ENCODE peak calls at places on chromosomes 7 and 10, in nine cellular contexts. C is CD4-positive, alpha-beta T cell; A is HFF-Myc; F is H9; X is heart right ventricle; K is suprapubic skin; S is B cell; B is tibial nerve; R is lower lobe of right lung. N is an unnamed sample.

GRCh38 chr10:97463363-97464132 is 17.6 kb downstream of the ZDHHC16 start:
- DNase-seq in C (peak), A (peak), F (peak), X (peak), K (no peak), S (peak), B (no peak), R (no peak), N (peak)

GRCh38 chr10:63671317-63671937 is 150.2 kb downstream of the REEP3 start:
- DNase-seq in C (no peak), A (peak), F (no peak), X (peak), K (no peak), S (no peak), B (no peak), R (no peak), N (peak)

GRCh38 chr10:112039823-112040222 is 143.7 kb downstream of the GPAM start:
- DNase-seq in C (no peak), A (no peak), F (no peak), X (no peak), K (no peak), S (no peak), B (no peak), R (no peak), N (no peak)

GRCh38 chr7:116591202-116592040 is 66.6 kb downstream of the CAV1 start:
- DNase-seq in C (no peak), A (no peak), F (no peak), X (no peak), K (no peak), S (peak), B (no peak), R (no peak), N (no peak)

GRCh38 chr7:1725199-1725701 is 55.2 kb downstream of the ELFN1 start:
- DNase-seq in C (no peak), A (peak), F (peak), X (peak), K (no peak), S (no peak), B (no peak), R (no peak), N (no peak)

GRCh38 chr7:122515404-122515803 is 183.5 kb downstream of the RNF133 start:
- DNase-seq in C (no peak), A (no peak), F (no peak), X (no peak), K (no peak), S (no peak), B (no peak), R (no peak), N (no peak)

GRCh38 chr7:51046103-51046466 is 263.4 kb upstream of the GRB10 start:
- DNase-seq in C (no peak), A (no peak), F (no peak), X (no peak), K (no peak), S (no peak), B (no peak), R (no peak), N (no peak)

GRCh38 chr7:10239643-10240345 is 733.9 kb upstream of the PHF14 start:
- DNase-seq in C (no peak), A (no peak), F (no peak), X (peak), K (no peak), S (no peak), B (no peak), R (no peak), N (no peak)

GRCh38 chr10:86400705-86401587 is 34.4 kb upstream of the GRID1 start:
- DNase-seq in C (peak), A (no peak), F (no peak), X (no peak), K (no peak), S (peak), B (no peak), R (peak), N (no peak)

GRCh38 chr7:12584940-12585339 is 14.4 kb downstream of the SCIN start:
- DNase-seq in C (no peak), A (no peak), F (no peak), X (peak), K (no peak), S (peak), B (no peak), R (no peak), N (no peak)

GRCh38 chr10:3848768-3849643 is 64.0 kb upstream of the KLF6 start:
- DNase-seq in C (no peak), A (no peak), F (no peak), X (no peak), K (no peak), S (no peak), B (no peak), R (no peak), N (no peak)

GRCh38 chr7:157405914-157406810 is 69.4 kb downstream of the DNAJB6 start:
- DNase-seq in C (no peak), A (no peak), F (no peak), X (peak), K (no peak), S (no peak), B (no peak), R (no peak), N (no peak)
- TF ChIP-seq CTCF in C (no peak), A (peak), F (peak), X (peak), K (no peak), S (no peak), B (no peak), R (no peak), N (no peak)

DNA sequence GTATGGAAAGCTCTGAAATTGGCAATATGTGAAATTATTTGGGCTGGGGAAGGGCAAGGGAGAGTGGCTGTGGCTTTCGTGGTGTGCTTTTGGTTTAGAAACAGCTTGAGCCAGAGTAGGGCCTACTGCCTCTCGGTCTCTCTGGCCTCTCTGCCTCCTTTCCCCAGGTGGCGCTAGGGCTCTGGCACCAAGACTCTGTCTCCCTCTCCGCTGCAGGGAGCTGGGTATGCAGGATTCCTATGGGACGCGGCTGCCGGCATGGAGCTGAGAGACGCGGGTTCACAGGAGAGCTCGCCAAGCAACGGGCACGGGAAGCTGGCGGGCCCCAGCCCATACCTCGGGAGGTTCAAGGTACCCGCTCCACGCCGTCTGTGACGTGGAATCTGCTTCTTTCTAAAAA is 105.2 kb upstream of the ANLN start:
- DNase-seq in C (no peak), A (no peak), F (peak), X (no peak), K (peak), S (no peak), B (no peak), R (no peak), N (no peak)
- TF ChIP-seq CTCF in C (no peak), A (no peak), F (peak), X (no peak), K (no peak), S (no peak), B (no peak), R (no peak), N (no peak)

GRCh38 chr10:59536576-59537014 is 173.1 kb downstream of the SLC16A9 start:
- DNase-seq in C (no peak), A (peak), F (no peak), X (peak), K (no peak), S (no peak), B (no peak), R (peak), N (no peak)
- TF ChIP-seq CTCF in C (no peak), A (no peak), F (no peak), X (no peak), K (no peak), S (no peak), B (no peak), R (peak), N (no peak)

GRCh38 chr7:151483700-151483960 is 36.1 kb downstream of the RHEB start:
- DNase-seq in C (no peak), A (no peak), F (no peak), X (no peak), K (no peak), S (no peak), B (no peak), R (no peak), N (no peak)
- TF ChIP-seq CTCF in C (no peak), A (no peak), F (no peak), X (no peak), K (no peak), S (no peak), B (no peak), R (no peak), N (no peak)

DNA sequence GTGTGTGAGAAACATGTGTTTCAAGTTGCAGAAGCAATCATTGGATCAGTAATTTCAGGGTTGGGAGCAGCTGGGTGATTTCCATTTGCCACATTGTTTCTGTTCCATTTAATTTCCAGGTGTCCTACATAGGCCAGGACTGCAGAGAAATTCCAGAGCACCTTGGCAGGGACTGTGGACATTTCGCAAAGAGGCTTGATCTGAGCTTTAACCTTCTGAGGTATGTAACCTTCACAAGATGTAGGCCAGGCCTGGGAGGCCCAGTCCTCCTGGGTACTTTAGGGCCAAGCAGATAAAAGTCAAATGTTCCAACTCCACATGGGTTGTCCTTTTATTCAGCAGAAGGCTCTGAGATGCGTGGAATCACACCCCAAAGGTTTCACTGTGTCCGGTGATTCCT is 6.9 kb downstream of the LRMDA start:
- DNase-seq in C (no peak), A (no peak), F (no peak), X (no peak), K (no peak), S (no peak), B (no peak), R (no peak), N (no peak)
- TF ChIP-seq CTCF in C (no peak), A (no peak), F (no peak), X (no peak), K (no peak), S (no peak), B (no peak), R (no peak), N (no peak)

GRCh38 chr10:13102002-13102794 is 2.2 kb downstream of the OPTN start:
- DNase-seq in C (no peak), A (no peak), F (no peak), X (peak), K (no peak), S (no peak), B (no peak), R (no peak), N (no peak)

GRCh38 chr10:13095929-13096328 is 4.0 kb upstream of the OPTN start:
- DNase-seq in C (no peak), A (no peak), F (no peak), X (no peak), K (no peak), S (no peak), B (no peak), R (no peak), N (no peak)

GRCh38 chr10:13100349-13101294 is 659 bp downstream of the OPTN start:
- DNase-seq in C (no peak), A (no peak), F (peak), X (no peak), K (no peak), S (no peak), B (no peak), R (no peak), N (no peak)

GRCh38 chr10:13099666-13100348 is at the start of gene OPTN:
- DNase-seq in C (peak), A (peak), F (peak), X (peak), K (peak), S (peak), B (peak), R (peak), N (peak)

GRCh38 chr10:13099144-13099665 is 758 bp upstream of the OPTN start:
- DNase-seq in C (peak), A (peak), F (peak), X (peak), K (no peak), S (peak), B (no peak), R (no peak), N (peak)
- TF ChIP-seq CTCF in C (peak), A (peak), F (peak), X (peak), K (peak), S (peak), B (no peak), R (no peak), N (peak)

GRCh38 chr7:45580053-45580872 is 6.1 kb downstream of the ADCY1 start:
- DNase-seq in C (no peak), A (no peak), F (peak), X (no peak), K (peak), S (no peak), B (no peak), R (no peak), N (no peak)
- TF ChIP-seq CTCF in C (no peak), A (peak), F (peak), X (peak), K (no peak), S (no peak), B (no peak), R (peak), N (peak)

DNA sequence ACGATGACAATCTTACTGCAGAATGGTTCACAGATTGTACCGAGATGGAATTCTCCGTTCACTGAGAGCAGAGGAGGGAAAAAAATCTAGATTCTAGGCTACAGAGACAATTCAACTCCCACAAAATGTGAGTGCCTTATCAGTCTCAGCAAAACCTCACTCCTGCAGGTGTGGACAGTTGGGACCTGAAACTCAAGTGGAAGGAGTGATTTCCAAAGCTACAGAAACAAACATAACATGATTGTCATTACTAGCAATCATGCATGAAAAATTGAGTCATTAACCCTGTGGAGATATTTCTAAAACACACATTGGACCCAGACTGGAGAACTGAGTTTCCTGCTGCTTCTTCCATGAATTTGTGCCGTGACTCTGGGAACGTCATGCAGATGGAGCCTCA is 70.3 kb downstream of the CALML3 start:
- DNase-seq in C (no peak), A (no peak), F (no peak), X (no peak), K (no peak), S (no peak), B (no peak), R (no peak), N (no peak)
- TF ChIP-seq CTCF in C (no peak), A (no peak), F (no peak), X (no peak), K (no peak), S (no peak), B (no peak), R (no peak), N (no peak)

GRCh38 chr10:102237711-102238252 is 3.5 kb downstream of the PITX3 start:
- DNase-seq in C (no peak), A (no peak), F (no peak), X (no peak), K (no peak), S (no peak), B (no peak), R (no peak), N (no peak)
- TF ChIP-seq CTCF in C (no peak), A (no peak), F (no peak), X (no peak), K (no peak), S (no peak), B (no peak), R (no peak), N (no peak)

GRCh38 chr10:72106154-72106849 is 18.0 kb upstream of the SPOCK2 start:
- DNase-seq in C (no peak), A (no peak), F (no peak), X (no peak), K (no peak), S (no peak), B (no peak), R (no peak), N (no peak)
- TF ChIP-seq CTCF in C (no peak), A (no peak), F (no peak), X (no peak), K (no peak), S (no peak), B (no peak), R (no peak), N (no peak)

N was measured in AG09319.